ENCODE peak calls at places on chromosome 1, in five cellular contexts. One of them, this sample, is unnamed. For H3K4me1, the result is how much of the 10 kb centered on the place peaks cover.

GRCh38 chr1:22050330-22050729 is 2.2 kb upstream of the CDC42 start:
- DNase-seq in sigmoid colon: no peak
- DNase-seq in psoas muscle: no peak
- DNase-seq in IMR-90: no peak
- DNase-seq in colonic mucosa: no peak
- DNase-seq in this sample: no peak

GRCh38 chr1:62230724-62231123 is 36.1 kb downstream of the L1TD1 start:
- DNase-seq in sigmoid colon: peak
- DNase-seq in psoas muscle: no peak
- DNase-seq in IMR-90: peak
- DNase-seq in colonic mucosa: no peak
- DNase-seq in this sample: no peak

GRCh38 chr1:18197299-18197698 is 89.7 kb downstream of the IGSF21 start:
- DNase-seq in sigmoid colon: no peak
- DNase-seq in psoas muscle: no peak
- DNase-seq in IMR-90: no peak
- DNase-seq in colonic mucosa: no peak
- DNase-seq in this sample: no peak

GRCh38 chr1:7313081-7313546 is 458.0 kb upstream of the VAMP3 start:
- DNase-seq in sigmoid colon: no peak
- DNase-seq in psoas muscle: no peak
- DNase-seq in IMR-90: peak
- DNase-seq in colonic mucosa: peak
- DNase-seq in this sample: no peak

GRCh38 chr1:38061883-38062328 is 15.3 kb upstream of the POU3F1 start:
- DNase-seq in sigmoid colon: no peak
- DNase-seq in psoas muscle: no peak
- DNase-seq in IMR-90: no peak
- DNase-seq in colonic mucosa: no peak
- DNase-seq in this sample: no peak

GRCh38 chr1:85481688-85482087 is 16.7 kb upstream of the DDAH1 start:
- DNase-seq in sigmoid colon: no peak
- DNase-seq in psoas muscle: no peak
- DNase-seq in IMR-90: no peak
- DNase-seq in colonic mucosa: no peak
- DNase-seq in this sample: no peak

GRCh38 chr1:16625497-16626408 is 12.4 kb upstream of the NBPF1 start:
- DNase-seq in sigmoid colon: peak
- DNase-seq in psoas muscle: peak
- DNase-seq in IMR-90: no peak
- DNase-seq in colonic mucosa: no peak
- DNase-seq in this sample: no peak

GRCh38 chr1:100575406-100575805 is 37.5 kb downstream of the GPR88 start:
- DNase-seq in sigmoid colon: no peak
- DNase-seq in psoas muscle: no peak
- DNase-seq in IMR-90: no peak
- DNase-seq in colonic mucosa: no peak
- DNase-seq in this sample: no peak

GRCh38 chr1:40866408-40866788 is 4.2 kb upstream of the CITED4 start:
- DNase-seq in sigmoid colon: no peak
- DNase-seq in psoas muscle: no peak
- DNase-seq in IMR-90: peak
- DNase-seq in colonic mucosa: no peak
- DNase-seq in this sample: peak

GRCh38 chr1:10074059-10074854 is 41.5 kb downstream of the UBE4B start:
- DNase-seq in sigmoid colon: no peak
- DNase-seq in psoas muscle: peak
- DNase-seq in IMR-90: peak
- DNase-seq in colonic mucosa: peak
- DNase-seq in this sample: no peak

GRCh38 chr1:187001198-187001904 is 172.6 kb downstream of the PLA2G4A start:
- DNase-seq in sigmoid colon: no peak
- DNase-seq in psoas muscle: no peak
- DNase-seq in IMR-90: peak
- DNase-seq in colonic mucosa: no peak
- DNase-seq in this sample: no peak

GRCh38 chr1:45403298-45404079 is 63.2 kb upstream of the MUTYH start:
- DNase-seq in sigmoid colon: no peak
- DNase-seq in psoas muscle: no peak
- DNase-seq in IMR-90: no peak
- DNase-seq in colonic mucosa: no peak
- DNase-seq in this sample: no peak

GRCh38 chr1:53586765-53587164 is 127.6 kb downstream of the DMRTB1 start:
- DNase-seq in sigmoid colon: peak
- DNase-seq in psoas muscle: no peak
- DNase-seq in IMR-90: no peak
- DNase-seq in colonic mucosa: no peak
- DNase-seq in this sample: no peak

GRCh38 chr1:53584446-53585102 is 125.4 kb downstream of the DMRTB1 start:
- DNase-seq in sigmoid colon: peak
- DNase-seq in psoas muscle: no peak
- DNase-seq in IMR-90: no peak
- DNase-seq in colonic mucosa: no peak
- DNase-seq in this sample: no peak

GRCh38 chr1:53583903-53584210 is 124.7 kb downstream of the DMRTB1 start:
- DNase-seq in sigmoid colon: peak
- DNase-seq in psoas muscle: no peak
- DNase-seq in IMR-90: no peak
- DNase-seq in colonic mucosa: no peak
- DNase-seq in this sample: no peak

GRCh38 chr1:53585565-53585964 is 126.4 kb downstream of the DMRTB1 start:
- DNase-seq in sigmoid colon: peak
- DNase-seq in psoas muscle: no peak
- DNase-seq in IMR-90: no peak
- DNase-seq in colonic mucosa: no peak
- DNase-seq in this sample: no peak

DNA sequence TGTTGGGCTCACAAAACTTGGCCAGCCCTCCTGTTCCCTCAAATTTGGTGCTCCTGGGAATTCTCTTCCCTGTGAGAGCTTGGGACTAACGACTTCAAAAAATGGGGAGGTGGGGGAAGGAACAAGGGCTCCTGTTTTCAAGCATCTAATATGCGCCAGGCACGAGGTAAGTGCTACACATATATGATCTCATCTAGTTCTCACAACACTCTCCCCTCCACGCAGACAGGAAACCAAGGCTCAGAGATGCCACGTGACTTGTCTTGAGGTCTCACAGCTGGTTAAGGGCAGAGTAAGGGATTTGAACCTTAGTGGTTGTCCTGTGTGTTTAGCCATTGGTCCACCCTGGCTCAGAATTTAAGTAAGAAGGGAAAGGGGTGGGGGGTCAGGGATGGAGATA is 125.9 kb downstream of the DMRTB1 start:
- DNase-seq in sigmoid colon: peak
- DNase-seq in psoas muscle: no peak
- DNase-seq in IMR-90: peak
- DNase-seq in colonic mucosa: no peak
- DNase-seq in this sample: no peak
- H3K4me1 ChIP-seq in sigmoid colon: under half
- H3K4me1 ChIP-seq in psoas muscle: under half
- H3K4me1 ChIP-seq in IMR-90: under half
- H3K4me1 ChIP-seq in colonic mucosa: under half
- H3K4me1 ChIP-seq in this sample: under half

DNA sequence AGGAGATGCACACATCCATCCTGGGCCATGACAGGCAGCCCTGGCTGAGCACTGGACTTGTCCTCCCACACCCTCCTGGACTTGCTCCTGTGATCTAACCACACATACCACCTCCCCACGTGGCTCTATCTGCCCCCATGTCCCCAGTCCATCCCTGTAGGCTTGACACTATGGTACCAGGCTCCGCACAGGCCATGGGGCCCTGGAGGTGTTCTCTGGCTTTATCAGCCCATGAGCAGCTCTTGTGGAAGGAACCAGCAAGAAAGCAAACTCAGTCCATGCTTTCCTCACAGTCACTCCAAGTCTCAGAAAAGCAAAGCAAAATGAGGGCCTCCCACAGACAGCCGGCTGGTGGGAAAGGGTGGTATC is 61.6 kb downstream of the CD46 start:
- DNase-seq in sigmoid colon: no peak
- DNase-seq in psoas muscle: no peak
- DNase-seq in IMR-90: no peak
- DNase-seq in colonic mucosa: no peak
- DNase-seq in this sample: no peak
- H3K4me1 ChIP-seq in sigmoid colon: under half
- H3K4me1 ChIP-seq in psoas muscle: half or more
- H3K4me1 ChIP-seq in IMR-90: under half
- H3K4me1 ChIP-seq in colonic mucosa: under half
- H3K4me1 ChIP-seq in this sample: half or more

GRCh38 chr1:209648366-209648765 is 3.9 kb downstream of the LAMB3 start:
- DNase-seq in sigmoid colon: no peak
- DNase-seq in psoas muscle: no peak
- DNase-seq in IMR-90: no peak
- DNase-seq in colonic mucosa: no peak
- DNase-seq in this sample: no peak
- H3K4me1 ChIP-seq in sigmoid colon: under half
- H3K4me1 ChIP-seq in psoas muscle: half or more
- H3K4me1 ChIP-seq in IMR-90: under half
- H3K4me1 ChIP-seq in colonic mucosa: under half
- H3K4me1 ChIP-seq in this sample: half or more

DNA sequence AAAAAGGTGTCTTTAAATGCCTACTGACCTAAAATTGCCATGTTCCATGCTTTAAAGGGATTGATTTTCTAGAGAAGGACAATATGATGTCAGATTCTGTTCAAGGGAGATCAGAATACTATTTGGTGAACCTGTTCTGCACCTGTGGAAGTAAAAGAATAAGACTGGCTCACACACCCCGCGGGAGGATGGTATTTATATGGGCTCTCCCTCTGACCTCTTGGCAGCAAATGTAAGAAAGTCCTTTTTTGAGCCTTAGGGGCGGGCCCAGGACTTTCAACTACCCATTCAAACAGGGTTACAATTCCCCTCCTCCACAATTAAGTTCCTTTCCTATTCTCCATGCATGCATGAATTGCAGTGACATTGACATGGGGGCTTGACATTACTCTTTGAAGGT is 42.1 kb downstream of the WASF2 start:
- DNase-seq in sigmoid colon: no peak
- DNase-seq in psoas muscle: no peak
- DNase-seq in IMR-90: no peak
- DNase-seq in colonic mucosa: no peak
- DNase-seq in this sample: no peak
- H3K4me1 ChIP-seq in sigmoid colon: under half
- H3K4me1 ChIP-seq in psoas muscle: under half
- H3K4me1 ChIP-seq in IMR-90: under half
- H3K4me1 ChIP-seq in colonic mucosa: under half
- H3K4me1 ChIP-seq in this sample: under half

This sample was measured in K562.